ENCODE peak calls at places on chromosomes 13 and 19, in six cellular contexts. One of them, this sample, is unnamed.

GRCh38 chr19:23314505-23315241 is 64.5 kb upstream of the ZNF724 start:
- DNase-seq in PC-3: no peak
- DNase-seq in CD8-positive, alpha-beta T cell: no peak
- DNase-seq in uterus: no peak
- DNase-seq in neural progenitor cell: no peak
- DNase-seq in heart right ventricle: no peak
- DNase-seq in this sample: no peak

GRCh38 chr19:41904118-41904870 is 21.3 kb downstream of the ARHGEF1 start:
- DNase-seq in neural progenitor cell: no peak
- DNase-seq in heart right ventricle: no peak
- DNase-seq in uterus: no peak
- DNase-seq in PC-3: peak; percentile 81
- DNase-seq in CD8-positive, alpha-beta T cell: no peak
- DNase-seq in this sample: no peak

GRCh38 chr13:98576215-98576945 is 527 bp downstream of the STK24 start:
- DNase-seq in PC-3: no peak
- DNase-seq in neural progenitor cell: peak; percentile 62
- DNase-seq in uterus: peak; percentile 50
- DNase-seq in CD8-positive, alpha-beta T cell: peak; percentile 46
- DNase-seq in heart right ventricle: peak; percentile 63
- DNase-seq in this sample: peak; percentile 78

GRCh38 chr19:18496167-18496979 is 25.5 kb downstream of the ELL start:
- DNase-seq in uterus: no peak
- DNase-seq in PC-3: peak; percentile 82
- DNase-seq in heart right ventricle: peak; percentile 35
- DNase-seq in CD8-positive, alpha-beta T cell: peak; percentile 63
- DNase-seq in neural progenitor cell: no peak
- DNase-seq in this sample: no peak

GRCh38 chr19:50873056-50873455 is at the start of gene KLK2:
- DNase-seq in PC-3: no peak
- DNase-seq in uterus: no peak
- DNase-seq in heart right ventricle: no peak
- DNase-seq in neural progenitor cell: no peak
- DNase-seq in CD8-positive, alpha-beta T cell: no peak
- DNase-seq in this sample: no peak

GRCh38 chr19:35468637-35469036 is 20.6 kb downstream of the FFAR2 start:
- DNase-seq in heart right ventricle: peak; percentile 36
- DNase-seq in PC-3: peak; percentile 43
- DNase-seq in uterus: no peak
- DNase-seq in neural progenitor cell: peak; percentile 59
- DNase-seq in CD8-positive, alpha-beta T cell: peak; percentile 64
- DNase-seq in this sample: peak; percentile 79

GRCh38 chr13:31950121-31950810 is 81.3 kb upstream of the FRY start:
- DNase-seq in CD8-positive, alpha-beta T cell: no peak
- DNase-seq in PC-3: no peak
- DNase-seq in uterus: no peak
- DNase-seq in heart right ventricle: no peak
- DNase-seq in neural progenitor cell: no peak
- DNase-seq in this sample: no peak

GRCh38 chr19:14470031-14470876 is 4.9 kb downstream of the PTGER1 start:
- DNase-seq in uterus: no peak
- DNase-seq in heart right ventricle: no peak
- DNase-seq in neural progenitor cell: no peak
- DNase-seq in PC-3: no peak
- DNase-seq in CD8-positive, alpha-beta T cell: no peak
- DNase-seq in this sample: peak; percentile 59

GRCh38 chr19:51531349-51532315 is at the start of gene SIGLEC6:
- DNase-seq in CD8-positive, alpha-beta T cell: no peak
- DNase-seq in heart right ventricle: peak; percentile 34
- DNase-seq in neural progenitor cell: no peak
- DNase-seq in uterus: no peak
- DNase-seq in PC-3: no peak
- DNase-seq in this sample: no peak

GRCh38 chr13:112903606-112904195 is 65.3 kb upstream of the MCF2L start:
- DNase-seq in CD8-positive, alpha-beta T cell: no peak
- DNase-seq in uterus: no peak
- DNase-seq in neural progenitor cell: no peak
- DNase-seq in heart right ventricle: no peak
- DNase-seq in PC-3: no peak
- DNase-seq in this sample: peak; percentile 19

GRCh38 chr19:35533822-35534521 is 716 bp downstream of the GAPDHS start:
- DNase-seq in neural progenitor cell: peak; percentile 58
- DNase-seq in CD8-positive, alpha-beta T cell: peak; percentile 49
- DNase-seq in heart right ventricle: peak; percentile 35
- DNase-seq in PC-3: no peak
- DNase-seq in uterus: no peak
- DNase-seq in this sample: peak; percentile 89

GRCh38 chr19:2982983-2983350 is 5.6 kb downstream of the TLE6 start:
- DNase-seq in PC-3: peak; percentile 6
- DNase-seq in uterus: peak; percentile 98
- DNase-seq in CD8-positive, alpha-beta T cell: no peak
- DNase-seq in neural progenitor cell: peak; percentile 42
- DNase-seq in heart right ventricle: peak; percentile 91
- DNase-seq in this sample: no peak

GRCh38 chr19:2048959-2049740 is 1.9 kb downstream of the MKNK2 start:
- DNase-seq in uterus: no peak
- DNase-seq in neural progenitor cell: peak; percentile 24
- DNase-seq in CD8-positive, alpha-beta T cell: no peak
- DNase-seq in PC-3: no peak
- DNase-seq in heart right ventricle: no peak
- DNase-seq in this sample: peak; percentile 68

GRCh38 chr19:812049-812816 is 9.5 kb downstream of the PLPPR3 start:
- DNase-seq in CD8-positive, alpha-beta T cell: no peak
- DNase-seq in heart right ventricle: no peak
- DNase-seq in PC-3: no peak
- DNase-seq in neural progenitor cell: no peak
- DNase-seq in uterus: no peak
- DNase-seq in this sample: peak; percentile 83

GRCh38 chr19:29672319-29672932 is 7.2 kb downstream of the PLEKHF1 start:
- DNase-seq in PC-3: no peak
- DNase-seq in heart right ventricle: no peak
- DNase-seq in CD8-positive, alpha-beta T cell: no peak
- DNase-seq in uterus: no peak
- DNase-seq in neural progenitor cell: no peak
- DNase-seq in this sample: no peak

GRCh38 chr13:71770710-71771109 is 96.3 kb downstream of the DACH1 start:
- DNase-seq in heart right ventricle: no peak
- DNase-seq in CD8-positive, alpha-beta T cell: no peak
- DNase-seq in uterus: no peak
- DNase-seq in PC-3: no peak
- DNase-seq in neural progenitor cell: no peak
- DNase-seq in this sample: no peak

GRCh38 chr13:111397202-111397880 is 76.9 kb downstream of the TEX29 start:
- DNase-seq in neural progenitor cell: no peak
- DNase-seq in PC-3: no peak
- DNase-seq in CD8-positive, alpha-beta T cell: no peak
- DNase-seq in uterus: no peak
- DNase-seq in heart right ventricle: no peak
- DNase-seq in this sample: no peak
- H3K4me3 ChIP-seq in neural progenitor cell: no peak overlapping the region
- H3K4me3 ChIP-seq in PC-3: no peak overlapping the region
- H3K4me3 ChIP-seq in CD8-positive, alpha-beta T cell: no peak overlapping the region
- H3K4me3 ChIP-seq in uterus: no peak overlapping the region
- H3K4me3 ChIP-seq in heart right ventricle: no peak overlapping the region
- H3K4me3 ChIP-seq in this sample: no peak overlapping the region

DNA sequence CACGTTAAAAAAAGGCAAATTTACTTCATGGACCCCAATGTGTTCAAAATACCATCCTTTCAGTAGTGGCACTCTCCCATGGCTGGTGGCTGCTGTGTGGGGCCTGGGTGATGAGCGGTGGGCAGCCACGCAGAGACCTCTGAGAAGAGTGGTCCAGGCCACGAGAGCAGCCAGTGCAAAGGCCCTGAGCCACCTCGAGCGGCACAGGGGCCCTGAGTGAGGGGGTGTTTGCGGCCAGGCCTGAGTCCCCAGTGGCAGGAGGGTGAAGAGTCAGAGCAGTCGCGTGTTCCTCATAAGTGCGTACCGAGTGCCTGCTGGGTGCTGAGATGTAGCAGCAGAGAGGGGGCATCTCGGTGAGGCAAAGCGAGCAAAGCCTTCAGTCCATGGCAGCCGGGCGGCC is 7.0 kb downstream of the ZNF444 start:
- DNase-seq in PC-3: no peak
- DNase-seq in CD8-positive, alpha-beta T cell: no peak
- DNase-seq in heart right ventricle: no peak
- DNase-seq in neural progenitor cell: no peak
- DNase-seq in uterus: no peak
- DNase-seq in this sample: no peak
- H3K27me3 ChIP-seq in PC-3: no peaks in the 10 kb centered on the region
- H3K27me3 ChIP-seq in CD8-positive, alpha-beta T cell: no peaks in the 10 kb centered on the region
- H3K27me3 ChIP-seq in heart right ventricle: no peaks in the 10 kb centered on the region
- H3K27me3 ChIP-seq in neural progenitor cell: no peaks in the 10 kb centered on the region
- H3K27me3 ChIP-seq in uterus: no peaks in the 10 kb centered on the region
- H3K27me3 ChIP-seq in this sample: no peaks in the 10 kb centered on the region

GRCh38 chr13:105969761-105970160 is 565.7 kb downstream of the EFNB2 start:
- DNase-seq in neural progenitor cell: no peak
- DNase-seq in uterus: no peak
- DNase-seq in CD8-positive, alpha-beta T cell: no peak
- DNase-seq in heart right ventricle: no peak
- DNase-seq in PC-3: peak; percentile 66
- DNase-seq in this sample: no peak
- H3K36me3 ChIP-seq in neural progenitor cell: no peaks in the 10 kb centered on the region
- H3K36me3 ChIP-seq in uterus: no peaks in the 10 kb centered on the region
- H3K36me3 ChIP-seq in CD8-positive, alpha-beta T cell: no peaks in the 10 kb centered on the region
- H3K36me3 ChIP-seq in heart right ventricle: no peaks in the 10 kb centered on the region
- H3K36me3 ChIP-seq in PC-3: no peaks in the 10 kb centered on the region
- H3K36me3 ChIP-seq in this sample: no peaks in the 10 kb centered on the region

GRCh38 chr19:12198136-12198535 is 35.2 kb downstream of the ZNF136 start:
- DNase-seq in neural progenitor cell: no peak
- DNase-seq in uterus: no peak
- DNase-seq in CD8-positive, alpha-beta T cell: no peak
- DNase-seq in PC-3: no peak
- DNase-seq in heart right ventricle: no peak
- DNase-seq in this sample: no peak

GRCh38 chr19:12194827-12195500 is 32.1 kb downstream of the ZNF136 start:
- DNase-seq in uterus: peak; percentile 81
- DNase-seq in CD8-positive, alpha-beta T cell: peak; percentile 67
- DNase-seq in neural progenitor cell: no peak
- DNase-seq in PC-3: no peak
- DNase-seq in heart right ventricle: peak; percentile 84
- DNase-seq in this sample: peak; percentile 83

GRCh38 chr19:12200020-12200419 is 37.1 kb downstream of the ZNF136 start:
- DNase-seq in neural progenitor cell: no peak
- DNase-seq in CD8-positive, alpha-beta T cell: no peak
- DNase-seq in uterus: no peak
- DNase-seq in PC-3: no peak
- DNase-seq in heart right ventricle: no peak
- DNase-seq in this sample: no peak

DNA sequence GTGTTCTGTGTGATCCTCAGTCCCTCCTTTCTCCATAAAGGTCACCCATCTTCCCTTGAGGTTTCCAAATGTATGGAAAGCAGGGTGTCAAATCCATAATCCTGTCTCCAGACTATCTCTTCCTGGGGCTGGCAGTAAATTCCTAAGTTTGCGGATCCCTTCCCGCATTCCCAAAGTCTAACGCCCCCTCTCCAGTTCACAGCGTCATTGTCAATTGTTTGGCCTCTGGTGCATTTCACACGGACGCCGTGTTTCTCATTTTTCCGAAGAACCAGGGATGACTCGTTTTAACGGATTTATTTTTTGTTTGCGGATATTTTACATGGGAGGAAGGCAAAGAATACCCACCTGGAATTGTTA is 32.6 kb downstream of the ZNF136 start:
- DNase-seq in uterus: no peak
- DNase-seq in CD8-positive, alpha-beta T cell: no peak
- DNase-seq in neural progenitor cell: no peak
- DNase-seq in PC-3: no peak
- DNase-seq in heart right ventricle: no peak
- DNase-seq in this sample: peak; percentile 43
- H3K4me3 ChIP-seq in uterus: peak overlapping the region; percentile 49
- H3K4me3 ChIP-seq in CD8-positive, alpha-beta T cell: peak overlapping the region; percentile 61
- H3K4me3 ChIP-seq in neural progenitor cell: no peak overlapping the region
- H3K4me3 ChIP-seq in PC-3: no peak overlapping the region
- H3K4me3 ChIP-seq in heart right ventricle: peak overlapping the region; percentile 57
- H3K4me3 ChIP-seq in this sample: no peak overlapping the region

GRCh38 chr19:5096536-5096935 is 127.6 kb downstream of the KDM4B start:
- DNase-seq in heart right ventricle: no peak
- DNase-seq in PC-3: no peak
- DNase-seq in CD8-positive, alpha-beta T cell: no peak
- DNase-seq in neural progenitor cell: no peak
- DNase-seq in uterus: no peak
- DNase-seq in this sample: no peak

GRCh38 chr19:5097331-5097930 is 128.5 kb downstream of the KDM4B start:
- DNase-seq in heart right ventricle: no peak
- DNase-seq in neural progenitor cell: no peak
- DNase-seq in PC-3: no peak
- DNase-seq in uterus: no peak
- DNase-seq in CD8-positive, alpha-beta T cell: no peak
- DNase-seq in this sample: no peak

GRCh38 chr19:5099822-5100221 is 130.9 kb downstream of the KDM4B start:
- DNase-seq in heart right ventricle: no peak
- DNase-seq in uterus: no peak
- DNase-seq in CD8-positive, alpha-beta T cell: no peak
- DNase-seq in PC-3: no peak
- DNase-seq in neural progenitor cell: no peak
- DNase-seq in this sample: no peak

GRCh38 chr19:5097959-5098623 is 129.2 kb downstream of the KDM4B start:
- DNase-seq in CD8-positive, alpha-beta T cell: no peak
- DNase-seq in uterus: no peak
- DNase-seq in PC-3: no peak
- DNase-seq in neural progenitor cell: no peak
- DNase-seq in heart right ventricle: no peak
- DNase-seq in this sample: no peak

DNA sequence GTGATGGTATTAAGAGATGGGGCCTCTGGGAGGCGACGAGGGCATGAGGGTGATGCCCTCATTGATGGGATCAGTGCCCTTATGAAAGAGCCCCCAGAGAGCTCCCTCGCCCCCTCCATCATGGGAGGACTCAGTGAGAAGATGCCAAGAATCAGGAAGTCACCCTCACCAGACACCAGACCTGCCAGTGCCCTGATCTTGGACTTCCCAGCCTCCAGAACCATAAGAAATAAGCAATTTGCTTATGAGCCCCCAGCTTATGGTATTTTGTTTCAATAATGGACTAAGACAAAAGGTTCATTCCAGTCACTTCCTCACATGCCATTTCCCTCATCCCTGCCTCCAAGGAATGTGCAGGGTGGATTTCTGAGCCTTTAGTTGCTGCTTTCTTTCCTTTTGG is 129.7 kb downstream of the KDM4B start:
- DNase-seq in neural progenitor cell: no peak
- DNase-seq in uterus: no peak
- DNase-seq in CD8-positive, alpha-beta T cell: no peak
- DNase-seq in heart right ventricle: no peak
- DNase-seq in PC-3: no peak
- DNase-seq in this sample: no peak
- H3K27me3 ChIP-seq in neural progenitor cell: no peaks in the 10 kb centered on the region
- H3K27me3 ChIP-seq in uterus: no peaks in the 10 kb centered on the region
- H3K27me3 ChIP-seq in CD8-positive, alpha-beta T cell: no peaks in the 10 kb centered on the region
- H3K27me3 ChIP-seq in heart right ventricle: no peaks in the 10 kb centered on the region
- H3K27me3 ChIP-seq in PC-3: no peaks in the 10 kb centered on the region
- H3K27me3 ChIP-seq in this sample: no peaks in the 10 kb centered on the region

This sample was measured in H7.